ENCODE peak calls at places on chromosomes 13 and 19, in four cellular contexts. One of them, this sample, is unnamed.

GRCh38 chr13:20191311-20191901 is 1.3 kb downstream of the GJB2 start:
- DNase-seq in HepG2: no peak
- DNase-seq in GM12878: no peak
- DNase-seq in K562: no peak
- DNase-seq in this sample: no peak

GRCh38 chr19:3710265-3710812 is 2.2 kb downstream of the TJP3 start:
- DNase-seq in HepG2: peak
- DNase-seq in K562: peak
- DNase-seq in GM12878: no peak
- DNase-seq in this sample: peak

GRCh38 chr19:3045885-3046603 is 16.3 kb downstream of the TLE5 start:
- DNase-seq in HepG2: no peak
- DNase-seq in GM12878: no peak
- DNase-seq in K562: no peak
- DNase-seq in this sample: peak

GRCh38 chr13:30196025-30196424 is 111.3 kb downstream of the KATNAL1 start:
- DNase-seq in GM12878: no peak
- DNase-seq in K562: no peak
- DNase-seq in HepG2: no peak
- DNase-seq in this sample: peak

GRCh38 chr13:33372251-33372919 is 86.8 kb upstream of the STARD13 start:
- DNase-seq in HepG2: no peak
- DNase-seq in GM12878: no peak
- DNase-seq in K562: no peak
- DNase-seq in this sample: no peak

GRCh38 chr13:44734204-44734707 is 158.1 kb upstream of the TSC22D1 start:
- DNase-seq in GM12878: no peak
- DNase-seq in HepG2: no peak
- DNase-seq in K562: no peak
- DNase-seq in this sample: no peak

GRCh38 chr13:20264271-20265018 is 32.3 kb upstream of the GJB6 start:
- DNase-seq in K562: no peak
- DNase-seq in GM12878: peak
- DNase-seq in HepG2: no peak
- DNase-seq in this sample: no peak

GRCh38 chr13:91356919-91357612 is 9.6 kb downstream of the MIR17HG start:
- DNase-seq in HepG2: no peak
- DNase-seq in K562: peak
- DNase-seq in GM12878: no peak
- DNase-seq in this sample: no peak

GRCh38 chr13:97719759-97720158 is 233.7 kb upstream of the IPO5 start:
- DNase-seq in GM12878: no peak
- DNase-seq in HepG2: no peak
- DNase-seq in K562: no peak
- DNase-seq in this sample: no peak

GRCh38 chr13:52345048-52345447 is 60.9 kb downstream of the THSD1 start:
- DNase-seq in GM12878: no peak
- DNase-seq in K562: no peak
- DNase-seq in HepG2: no peak
- DNase-seq in this sample: no peak

GRCh38 chr13:43799191-43799590 is 12.4 kb upstream of the ENOX1 start:
- DNase-seq in K562: no peak
- DNase-seq in GM12878: no peak
- DNase-seq in HepG2: no peak
- DNase-seq in this sample: no peak

GRCh38 chr13:102369303-102369702 is 32.5 kb downstream of the FGF14 start:
- DNase-seq in HepG2: no peak
- DNase-seq in GM12878: no peak
- DNase-seq in K562: peak
- DNase-seq in this sample: no peak

GRCh38 chr19:49892716-49893115 is 4.0 kb downstream of the IL4I1 start:
- DNase-seq in HepG2: no peak
- DNase-seq in K562: no peak
- DNase-seq in GM12878: no peak
- DNase-seq in this sample: no peak

GRCh38 chr13:99766641-99767045 is 204.9 kb downstream of the ZIC5 start:
- DNase-seq in K562: no peak
- DNase-seq in HepG2: peak
- DNase-seq in GM12878: no peak
- DNase-seq in this sample: peak

GRCh38 chr13:113093580-113094409 is 11.8 kb upstream of the F7 start:
- DNase-seq in GM12878: no peak
- DNase-seq in HepG2: no peak
- DNase-seq in K562: no peak
- DNase-seq in this sample: no peak

GRCh38 chr19:32168111-32168510 is 177.3 kb upstream of the ZNF507 start:
- DNase-seq in K562: no peak
- DNase-seq in GM12878: no peak
- DNase-seq in HepG2: no peak
- DNase-seq in this sample: no peak

GRCh38 chr19:13077233-13077632 is 25.4 kb downstream of the LYL1 start:
- DNase-seq in GM12878: no peak
- DNase-seq in HepG2: no peak
- DNase-seq in K562: no peak
- DNase-seq in this sample: no peak
- TF ChIP-seq SP1 in GM12878: no peak
- TF ChIP-seq SP1 in HepG2: no peak
- TF ChIP-seq SP1 in K562: no peak
- TF ChIP-seq SP1 in this sample: no peak

GRCh38 chr19:46487802-46488445 is 7.7 kb downstream of the PNMA8B start:
- DNase-seq in HepG2: peak
- DNase-seq in K562: peak
- DNase-seq in GM12878: no peak
- DNase-seq in this sample: peak
- TF ChIP-seq TCF7 in HepG2: no peak
- TF ChIP-seq TCF7 in K562: no peak
- TF ChIP-seq TCF7 in GM12878: no peak
- TF ChIP-seq TCF7 in this sample: no peak

DNA sequence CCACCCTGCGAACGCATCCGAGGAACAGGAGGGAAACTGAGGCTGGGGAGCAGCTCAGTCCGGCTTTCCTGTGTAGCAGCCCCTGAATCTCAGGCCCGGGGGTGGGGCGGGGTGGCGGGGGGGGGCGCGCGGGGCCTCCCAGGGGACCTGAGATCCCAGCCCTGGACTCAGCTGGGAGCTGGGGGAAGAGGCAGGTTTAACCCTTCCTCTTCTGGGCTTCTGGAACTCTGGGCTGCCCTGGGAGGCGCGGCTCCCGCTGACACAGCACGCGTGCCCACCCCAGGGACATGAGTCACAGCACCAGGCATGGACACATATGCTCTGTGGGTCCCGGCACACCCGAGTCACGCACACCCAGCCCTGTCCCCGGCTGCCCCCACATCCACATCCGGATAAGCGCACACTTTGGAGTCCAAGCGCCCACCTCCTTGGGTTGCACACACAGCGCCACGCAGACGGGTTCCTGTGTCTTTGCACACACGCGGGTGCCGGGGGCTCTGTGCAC is 3.5 kb upstream of the CIRBP start:
- DNase-seq in K562: peak
- DNase-seq in HepG2: no peak
- DNase-seq in GM12878: no peak
- DNase-seq in this sample: no peak
- TF ChIP-seq SP1 in K562: no peak
- TF ChIP-seq SP1 in HepG2: no peak
- TF ChIP-seq SP1 in GM12878: no peak
- TF ChIP-seq SP1 in this sample: no peak

GRCh38 chr13:78499802-78500201 is 103.5 kb downstream of the POU4F1 start:
- DNase-seq in GM12878: no peak
- DNase-seq in K562: no peak
- DNase-seq in HepG2: no peak
- DNase-seq in this sample: no peak
- TF ChIP-seq TCF7 in GM12878: no peak
- TF ChIP-seq TCF7 in K562: no peak
- TF ChIP-seq TCF7 in HepG2: no peak
- TF ChIP-seq TCF7 in this sample: no peak

DNA sequence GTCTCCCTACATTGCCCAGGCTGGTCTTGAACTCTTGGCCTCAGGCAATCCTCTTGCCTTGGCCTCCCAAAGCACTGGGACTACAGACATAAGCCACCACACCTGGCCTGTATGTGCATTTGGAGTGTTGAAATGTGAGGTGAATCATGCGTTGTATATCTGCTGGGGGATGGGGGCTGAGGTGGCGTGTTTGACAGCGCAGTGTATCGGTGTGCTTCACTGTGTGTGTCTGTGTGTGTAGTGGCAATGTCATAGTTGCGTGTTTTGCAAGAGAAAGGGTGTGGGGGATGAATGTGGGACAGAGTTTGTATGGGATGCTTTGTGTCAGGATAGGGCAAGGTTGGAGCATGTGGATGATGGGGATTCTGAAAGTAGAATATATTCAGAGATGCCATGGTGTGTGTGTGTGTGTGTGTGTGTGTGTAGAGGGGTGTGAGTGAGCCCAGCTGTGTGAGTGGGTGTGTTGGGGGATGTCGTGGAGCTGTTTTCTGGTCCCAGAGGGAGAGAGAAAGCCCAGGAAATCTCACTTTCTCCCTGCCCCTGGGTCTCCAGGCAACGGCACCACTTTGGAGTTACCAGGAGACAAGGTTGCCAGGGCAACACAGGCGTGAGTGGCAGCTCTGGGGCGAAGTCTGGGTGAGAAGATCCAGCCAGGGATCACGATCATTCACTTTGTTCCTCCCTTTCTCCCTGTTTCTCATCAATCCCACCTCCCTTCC is 1.1 kb upstream of the SWSAP1 start:
- DNase-seq in GM12878: no peak
- DNase-seq in K562: peak
- DNase-seq in HepG2: no peak
- DNase-seq in this sample: peak
- TF ChIP-seq SP1 in GM12878: no peak
- TF ChIP-seq SP1 in K562: no peak
- TF ChIP-seq SP1 in HepG2: no peak
- TF ChIP-seq SP1 in this sample: no peak

This sample was measured in WTC11.